ENCODE peak calls at places on chromosome 14, in eight cellular contexts. A, W, B, H, P, Z, K and S are unnamed samples.

GRCh38 chr14:38808734-38809455 is 294.1 kb downstream of the SEC23A start:
- DNase-seq in P (no peak), A (no peak), K (no peak), W (no peak), H (peak), Z (no peak), B (no peak), S (no peak)

GRCh38 chr14:89576132-89576923 is 159.3 kb upstream of the FOXN3 start:
- DNase-seq in A (no peak), Z (no peak), W (no peak), H (no peak), K (no peak), B (no peak), P (no peak), S (no peak)

GRCh38 chr14:32808574-32809098 is 130.0 kb upstream of the NPAS3 start:
- DNase-seq in Z (peak), A (peak), B (no peak), H (no peak), K (no peak), W (peak), P (no peak), S (peak)

GRCh38 chr14:99755629-99756603 is 37.3 kb upstream of the EML1 start:
- DNase-seq in B (no peak), W (peak), Z (peak), P (no peak), H (peak), A (no peak), K (peak), S (peak)

GRCh38 chr14:48586099-48586498 is 910.7 kb upstream of the MDGA2 start:
- DNase-seq in K (no peak), Z (no peak), P (no peak), H (no peak), B (no peak), A (no peak), W (no peak), S (no peak)

GRCh38 chr14:94689218-94689984 is 77.2 kb downstream of the SERPINA3 start:
- DNase-seq in W (peak), B (peak), P (peak), H (peak), Z (peak), A (no peak), K (peak), S (peak)

GRCh38 chr14:94599656-94600004 is 12.6 kb upstream of the SERPINA3 start:
- DNase-seq in H (no peak), B (no peak), P (no peak), Z (peak), W (no peak), A (no peak), K (peak), S (no peak)

GRCh38 chr14:88630565-88630964 is 67.7 kb downstream of the ZC3H14 start:
- DNase-seq in Z (peak), K (no peak), A (no peak), P (no peak), H (no peak), W (no peak), B (no peak), S (no peak)

GRCh38 chr14:84825481-84825880 is 704.5 kb upstream of the FLRT2 start:
- DNase-seq in W (no peak), P (no peak), A (no peak), H (no peak), B (no peak), K (no peak), Z (no peak), S (no peak)

GRCh38 chr14:34782031-34782430 is 67.6 kb upstream of the CFL2 start:
- DNase-seq in K (no peak), A (no peak), B (no peak), Z (peak), P (no peak), W (no peak), H (no peak), S (no peak)

GRCh38 chr14:66088661-66089060 is 397.5 kb upstream of the CCDC196 start:
- DNase-seq in K (no peak), B (no peak), W (no peak), P (no peak), Z (no peak), A (no peak), H (no peak), S (no peak)

GRCh38 chr14:73997944-73998451 is 21.1 kb downstream of the ENTPD5 start:
- DNase-seq in W (no peak), K (no peak), A (no peak), H (no peak), Z (no peak), P (no peak), B (no peak), S (no peak)

GRCh38 chr14:67674480-67675218 is at the start of gene VTI1B:
- DNase-seq in Z (peak), H (peak), A (peak), W (peak), K (peak), P (peak), B (peak), S (peak)